ENCODE peak calls at places on chromosomes 6 and 20, in eight cellular contexts. D is pancreas; P is heart left ventricle; I is dorsolateral prefrontal cortex; K is transverse colon; M is right cardiac atrium; R is CD4-positive, alpha-beta T cell; Z is ascending aorta. S is an unnamed sample.

GRCh38 chr6:133965817-133966360 is 12.9 kb downstream of the TBPL1 start:
- DNase-seq in D (no peak), P (no peak), I (no peak), K (peak), M (no peak), R (no peak), Z (no peak), S (no peak)

GRCh38 chr6:41505084-41506049 is 40.8 kb upstream of the FOXP4 start:
- DNase-seq in D (peak), P (peak), I (peak), K (peak), M (peak), R (no peak), Z (no peak), S (peak)

GRCh38 chr6:7086488-7086887 is 21.3 kb upstream of the RREB1 start:
- DNase-seq in D (no peak), P (no peak), I (no peak), K (peak), M (peak), R (no peak), Z (no peak), S (no peak)

GRCh38 chr20:44643596-44644383 is 7.7 kb downstream of the ADA start:
- DNase-seq in D (peak), P (peak), I (no peak), K (peak), M (peak), R (peak), Z (peak), S (peak)

GRCh38 chr6:17865243-17865642 is 122.2 kb downstream of the KIF13A start:
- DNase-seq in D (no peak), P (no peak), I (no peak), K (peak), M (no peak), R (no peak), Z (no peak), S (no peak)

GRCh38 chr6:89566930-89567634 is 71.5 kb downstream of the LYRM2 start:
- DNase-seq in D (no peak), P (no peak), I (no peak), K (no peak), M (no peak), R (no peak), Z (no peak), S (no peak)

GRCh38 chr6:97423190-97423589 is 140.2 kb upstream of the MMS22L start:
- DNase-seq in D (no peak), P (no peak), I (no peak), K (no peak), M (no peak), R (no peak), Z (no peak), S (no peak)

GRCh38 chr6:79034865-79035264 is 43.2 kb downstream of the PHIP start:
- DNase-seq in D (no peak), P (no peak), I (no peak), K (no peak), M (no peak), R (no peak), Z (no peak), S (no peak)

GRCh38 chr6:33277663-33278391 is 904 bp downstream of the B3GALT4 start:
- DNase-seq in D (peak), P (no peak), I (no peak), K (peak), M (no peak), R (no peak), Z (no peak), S (peak)

GRCh38 chr6:50836231-50836630 is 17.6 kb downstream of the TFAP2B start:
- DNase-seq in D (no peak), P (no peak), I (no peak), K (no peak), M (no peak), R (no peak), Z (no peak), S (no peak)

GRCh38 chr6:53878808-53879207 is 84.0 kb downstream of the LRRC1 start:
- DNase-seq in D (no peak), P (no peak), I (no peak), K (no peak), M (no peak), R (no peak), Z (no peak), S (no peak)

GRCh38 chr6:74991573-74992332 is 214.1 kb downstream of the COL12A1 start:
- DNase-seq in D (no peak), P (no peak), I (no peak), K (no peak), M (no peak), R (no peak), Z (no peak), S (no peak)

GRCh38 chr6:157150076-157150475 is 173.2 kb downstream of the TMEM242 start:
- DNase-seq in D (no peak), P (no peak), I (no peak), K (no peak), M (no peak), R (no peak), Z (no peak), S (no peak)

GRCh38 chr6:158474961-158475343 is 84.9 kb upstream of the TMEM181 start:
- DNase-seq in D (no peak), P (no peak), I (no peak), K (no peak), M (no peak), R (no peak), Z (no peak), S (no peak)

GRCh38 chr6:118297821-118298220 is 250.3 kb upstream of the PLN start:
- DNase-seq in D (no peak), P (no peak), I (no peak), K (no peak), M (no peak), R (no peak), Z (no peak), S (no peak)

GRCh38 chr6:36368421-36368820 is 19.0 kb downstream of the ETV7 start:
- DNase-seq in D (no peak), P (no peak), I (no peak), K (no peak), M (no peak), R (no peak), Z (no peak), S (no peak)

GRCh38 chr20:22080985-22081384 is 375.5 kb downstream of the PAX1 start:
- DNase-seq in D (no peak), P (no peak), I (no peak), K (no peak), M (no peak), R (no peak), Z (no peak), S (no peak)

GRCh38 chr20:47740225-47741184 is 44.8 kb downstream of the SULF2 start:
- DNase-seq in D (no peak), P (no peak), I (no peak), K (peak), M (peak), R (no peak), Z (peak), S (no peak)

GRCh38 chr20:38222231-38222922 is 38.2 kb downstream of the KIAA1755 start:
- DNase-seq in D (no peak), P (no peak), I (peak), K (peak), M (peak), R (peak), Z (no peak), S (peak)

GRCh38 chr6:168472363-168472762 is 31.4 kb downstream of the SMOC2 start:
- DNase-seq in D (no peak), P (no peak), I (no peak), K (no peak), M (no peak), R (no peak), Z (no peak), S (no peak)

GRCh38 chr20:46648903-46649649 is 2.2 kb downstream of the SLC13A3 start:
- DNase-seq in D (no peak), P (no peak), I (no peak), K (no peak), M (no peak), R (no peak), Z (no peak), S (no peak)

GRCh38 chr20:1467355-1468116 is 887 bp upstream of the NSFL1C start:
- DNase-seq in D (peak), P (no peak), I (no peak), K (peak), M (no peak), R (no peak), Z (no peak), S (peak)

GRCh38 chr20:1468117-1468624 is 1.5 kb upstream of the NSFL1C start:
- DNase-seq in D (no peak), P (no peak), I (no peak), K (no peak), M (no peak), R (no peak), Z (no peak), S (no peak)

GRCh38 chr20:1471242-1471641 is 4.6 kb upstream of the NSFL1C start:
- DNase-seq in D (no peak), P (no peak), I (no peak), K (no peak), M (no peak), R (no peak), Z (no peak), S (no peak)

GRCh38 chr20:1469306-1469905 is 2.8 kb upstream of the NSFL1C start:
- DNase-seq in D (no peak), P (no peak), I (no peak), K (no peak), M (no peak), R (no peak), Z (no peak), S (no peak)

DNA sequence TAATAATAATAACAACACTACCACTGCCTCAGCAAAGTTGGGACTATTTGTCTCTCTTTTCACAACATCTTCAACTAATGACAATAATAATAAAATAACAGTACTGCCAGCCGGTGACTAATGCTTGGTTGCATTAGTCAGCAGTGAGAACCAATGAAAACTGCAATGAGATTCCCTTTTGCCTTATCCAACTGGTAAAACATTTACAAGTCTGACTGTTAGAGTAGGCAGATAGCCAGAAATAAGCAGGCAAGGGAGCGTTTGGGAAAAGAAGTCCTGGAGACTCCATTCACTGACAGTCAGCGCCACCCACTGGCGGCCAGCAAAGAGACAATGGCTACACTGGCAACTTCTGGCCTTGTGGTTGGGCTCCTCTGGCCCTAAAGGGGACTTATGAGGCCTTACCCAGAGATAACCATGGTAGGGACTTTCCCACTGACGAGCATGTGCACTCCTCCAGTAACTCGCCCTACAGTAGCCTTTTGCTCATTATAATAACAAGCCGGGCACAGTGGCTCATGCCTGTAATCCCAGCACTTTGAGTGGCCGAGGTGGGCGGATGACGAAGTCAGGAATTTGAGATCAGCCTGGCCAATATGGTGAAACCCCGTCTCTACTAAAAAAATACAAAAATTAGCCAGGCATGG is 3.4 kb upstream of the NSFL1C start:
- DNase-seq in D (peak), P (peak), I (peak), K (peak), M (peak), R (no peak), Z (peak), S (peak)
- H3K27ac ChIP-seq in D (peak), P (no peak), I (no peak), K (peak), M (no peak), R (no peak), Z (peak), S (no peak)

GRCh38 chr6:160505970-160506369 is 157.8 kb downstream of the SLC22A3 start:
- DNase-seq in D (no peak), P (no peak), I (no peak), K (no peak), M (no peak), R (no peak), Z (no peak), S (no peak)

DNA sequence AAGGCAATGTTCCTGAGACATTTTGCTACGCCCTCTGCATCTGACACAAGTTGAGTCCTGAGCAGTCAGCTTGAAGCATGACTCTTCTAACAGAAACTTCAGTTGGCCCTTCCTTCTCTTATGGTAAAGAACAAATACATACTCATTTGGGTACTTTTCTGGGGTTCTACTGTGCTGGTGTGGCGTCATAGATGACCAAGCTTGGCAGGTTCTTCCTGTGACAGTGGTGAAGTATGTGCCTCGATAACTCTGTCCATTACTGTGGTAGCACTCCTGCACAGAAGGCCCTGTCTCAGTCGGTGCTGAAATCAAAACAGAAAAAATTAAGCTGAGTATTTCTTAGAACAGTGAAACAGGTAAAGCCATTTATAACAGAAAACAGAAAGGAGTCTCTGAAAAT is 152.5 kb downstream of the SLC22A3 start:
- DNase-seq in D (no peak), P (no peak), I (no peak), K (no peak), M (no peak), R (no peak), Z (no peak), S (no peak)
- H3K27ac ChIP-seq in D (no peak), P (no peak), I (no peak), K (no peak), M (no peak), R (no peak), Z (no peak), S (no peak)

GRCh38 chr6:138545621-138545980 is 46.3 kb upstream of the NHSL1 start:
- DNase-seq in D (no peak), P (peak), I (no peak), K (peak), M (peak), R (no peak), Z (no peak), S (peak)

GRCh38 chr6:138543648-138544047 is 44.4 kb upstream of the NHSL1 start:
- DNase-seq in D (no peak), P (no peak), I (no peak), K (no peak), M (no peak), R (no peak), Z (no peak), S (no peak)

GRCh38 chr6:138550346-138550767 is 51.1 kb upstream of the NHSL1 start:
- DNase-seq in D (no peak), P (no peak), I (no peak), K (peak), M (peak), R (no peak), Z (no peak), S (peak)

GRCh38 chr6:138544521-138544920 is 45.2 kb upstream of the NHSL1 start:
- DNase-seq in D (no peak), P (no peak), I (no peak), K (no peak), M (no peak), R (no peak), Z (no peak), S (no peak)

GRCh38 chr6:138546733-138547185 is 47.5 kb upstream of the NHSL1 start:
- DNase-seq in D (no peak), P (no peak), I (no peak), K (no peak), M (no peak), R (no peak), Z (no peak), S (no peak)
- H3K27ac ChIP-seq in D (no peak), P (no peak), I (no peak), K (no peak), M (no peak), R (no peak), Z (no peak), S (no peak)

DNA sequence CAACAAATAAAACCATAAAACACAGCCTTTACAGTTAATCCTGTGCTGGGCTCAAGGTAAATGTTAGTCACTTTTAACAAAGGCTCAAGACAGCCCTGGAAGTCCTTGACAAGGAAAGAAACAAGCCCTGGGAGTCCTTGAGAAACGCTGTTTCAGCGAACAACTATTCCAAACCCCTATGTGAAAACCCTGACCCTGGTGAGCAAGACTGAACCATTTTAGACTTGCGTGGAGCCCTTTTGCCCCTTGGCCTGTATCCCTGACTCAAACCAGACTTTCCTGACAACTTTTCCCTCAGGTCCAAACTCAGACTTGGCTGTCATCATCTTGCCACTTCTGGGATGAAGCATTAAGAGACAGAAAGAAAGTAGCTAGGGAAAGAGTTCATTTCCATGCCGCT is 180.4 kb downstream of the AIG1 start:
- DNase-seq in D (no peak), P (no peak), I (no peak), K (no peak), M (peak), R (no peak), Z (no peak), S (no peak)
- H3K27ac ChIP-seq in D (no peak), P (no peak), I (no peak), K (no peak), M (no peak), R (no peak), Z (no peak), S (no peak)

S was measured in right lobe of liver.